ENCODE peak calls at places on chromosomes 2 and 18, in ten cellular contexts. One of them, this sample, is unnamed.

GRCh38 chr18:68275616-68276015 is 439.3 kb downstream of the TMX3 start:
- DNase-seq in upper lobe of left lung: no peak
- DNase-seq in CD8-positive, alpha-beta T cell: no peak
- DNase-seq in AG09319: peak
- DNase-seq in HCT116: no peak
- DNase-seq in pancreas: no peak
- DNase-seq in cardiac muscle cell: peak
- DNase-seq in CD4-positive, alpha-beta T cell: no peak
- DNase-seq in progenitor cell of endocrine pancreas: no peak
- DNase-seq in nephron progenitor cell: no peak
- DNase-seq in this sample: no peak

GRCh38 chr2:128643221-128644065 is 324.8 kb upstream of the HS6ST1 start:
- DNase-seq in upper lobe of left lung: peak
- DNase-seq in CD8-positive, alpha-beta T cell: no peak
- DNase-seq in AG09319: no peak
- DNase-seq in HCT116: no peak
- DNase-seq in pancreas: peak
- DNase-seq in cardiac muscle cell: no peak
- DNase-seq in CD4-positive, alpha-beta T cell: no peak
- DNase-seq in progenitor cell of endocrine pancreas: peak
- DNase-seq in nephron progenitor cell: no peak
- DNase-seq in this sample: no peak

GRCh38 chr2:23107341-23107941 is 277.5 kb upstream of the KLHL29 start:
- DNase-seq in upper lobe of left lung: no peak
- DNase-seq in CD8-positive, alpha-beta T cell: no peak
- DNase-seq in AG09319: no peak
- DNase-seq in HCT116: no peak
- DNase-seq in pancreas: no peak
- DNase-seq in cardiac muscle cell: no peak
- DNase-seq in CD4-positive, alpha-beta T cell: no peak
- DNase-seq in progenitor cell of endocrine pancreas: no peak
- DNase-seq in nephron progenitor cell: no peak
- DNase-seq in this sample: no peak

GRCh38 chr18:77025123-77025522 is 107.5 kb downstream of the MBP start:
- DNase-seq in upper lobe of left lung: no peak
- DNase-seq in CD8-positive, alpha-beta T cell: no peak
- DNase-seq in AG09319: no peak
- DNase-seq in HCT116: no peak
- DNase-seq in pancreas: no peak
- DNase-seq in cardiac muscle cell: no peak
- DNase-seq in CD4-positive, alpha-beta T cell: no peak
- DNase-seq in progenitor cell of endocrine pancreas: no peak
- DNase-seq in nephron progenitor cell: no peak
- DNase-seq in this sample: no peak

GRCh38 chr2:121530210-121530562 is 494 bp upstream of the RNU4ATAC start:
- DNase-seq in upper lobe of left lung: peak
- DNase-seq in CD8-positive, alpha-beta T cell: no peak
- DNase-seq in AG09319: peak
- DNase-seq in HCT116: peak
- DNase-seq in pancreas: peak
- DNase-seq in cardiac muscle cell: peak
- DNase-seq in CD4-positive, alpha-beta T cell: no peak
- DNase-seq in progenitor cell of endocrine pancreas: peak
- DNase-seq in nephron progenitor cell: peak
- DNase-seq in this sample: peak

GRCh38 chr18:58847383-58848071 is 17.1 kb upstream of the ZNF532 start:
- DNase-seq in upper lobe of left lung: peak
- DNase-seq in CD8-positive, alpha-beta T cell: no peak
- DNase-seq in AG09319: no peak
- DNase-seq in HCT116: no peak
- DNase-seq in pancreas: peak
- DNase-seq in cardiac muscle cell: no peak
- DNase-seq in CD4-positive, alpha-beta T cell: no peak
- DNase-seq in progenitor cell of endocrine pancreas: no peak
- DNase-seq in nephron progenitor cell: peak
- DNase-seq in this sample: no peak

GRCh38 chr18:2932247-2933181 is 80.4 kb downstream of the LPIN2 start:
- DNase-seq in upper lobe of left lung: no peak
- DNase-seq in CD8-positive, alpha-beta T cell: peak
- DNase-seq in AG09319: peak
- DNase-seq in HCT116: peak
- DNase-seq in pancreas: no peak
- DNase-seq in cardiac muscle cell: peak
- DNase-seq in CD4-positive, alpha-beta T cell: no peak
- DNase-seq in progenitor cell of endocrine pancreas: no peak
- DNase-seq in nephron progenitor cell: peak
- DNase-seq in this sample: peak

GRCh38 chr18:51643483-51643882 is 446.0 kb upstream of the MEX3C start:
- DNase-seq in upper lobe of left lung: no peak
- DNase-seq in CD8-positive, alpha-beta T cell: no peak
- DNase-seq in AG09319: no peak
- DNase-seq in HCT116: no peak
- DNase-seq in pancreas: no peak
- DNase-seq in cardiac muscle cell: no peak
- DNase-seq in CD4-positive, alpha-beta T cell: no peak
- DNase-seq in progenitor cell of endocrine pancreas: no peak
- DNase-seq in nephron progenitor cell: no peak
- DNase-seq in this sample: no peak

GRCh38 chr2:32663864-32664263 is 36.0 kb downstream of the TTC27 start:
- DNase-seq in upper lobe of left lung: no peak
- DNase-seq in CD8-positive, alpha-beta T cell: no peak
- DNase-seq in AG09319: no peak
- DNase-seq in HCT116: no peak
- DNase-seq in pancreas: no peak
- DNase-seq in cardiac muscle cell: peak
- DNase-seq in CD4-positive, alpha-beta T cell: no peak
- DNase-seq in progenitor cell of endocrine pancreas: no peak
- DNase-seq in nephron progenitor cell: no peak
- DNase-seq in this sample: no peak

DNA sequence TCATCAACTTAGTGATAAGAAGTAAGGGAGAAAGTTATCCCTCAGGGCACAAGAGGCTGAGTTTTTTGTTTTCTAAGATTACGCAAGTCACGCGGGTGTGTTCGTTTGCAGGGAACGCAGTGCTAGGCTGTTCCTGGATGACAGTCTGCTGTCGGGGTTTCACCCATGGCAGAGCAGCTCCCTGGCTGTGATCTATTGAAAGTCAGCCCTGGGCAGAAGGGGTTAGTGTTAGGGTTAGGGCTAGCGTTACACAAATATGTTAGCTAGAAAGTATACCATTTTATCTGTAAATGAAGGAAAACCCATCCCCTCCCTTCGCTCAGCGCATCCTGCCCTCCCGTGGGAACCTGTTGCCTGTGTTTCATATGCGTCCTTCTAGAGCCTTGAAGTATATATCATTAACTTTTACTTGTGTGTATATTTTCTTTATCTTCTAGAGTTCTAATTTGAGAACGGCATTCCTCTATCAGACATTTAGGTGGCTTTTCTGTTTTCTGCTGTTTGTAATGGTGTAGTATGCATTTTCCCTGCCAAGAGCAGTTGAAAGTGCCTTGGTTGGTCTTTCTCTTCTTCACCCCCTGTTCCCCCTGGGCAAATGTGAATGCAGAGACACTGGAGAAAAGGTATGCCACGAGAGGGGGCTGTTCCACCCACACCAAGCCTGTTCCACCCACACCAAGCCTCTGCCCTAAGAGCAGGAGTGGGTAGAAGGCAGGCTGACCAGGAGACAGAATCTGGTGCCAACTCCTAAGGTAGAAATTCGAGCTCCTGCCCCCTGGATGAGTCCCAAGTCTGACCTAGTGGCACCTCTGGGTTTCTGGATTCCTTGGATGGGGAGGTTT is 47.0 kb downstream of the ARMC9 start:
- DNase-seq in upper lobe of left lung: peak
- DNase-seq in CD8-positive, alpha-beta T cell: no peak
- DNase-seq in AG09319: no peak
- DNase-seq in HCT116: no peak
- DNase-seq in pancreas: no peak
- DNase-seq in cardiac muscle cell: peak
- DNase-seq in CD4-positive, alpha-beta T cell: no peak
- DNase-seq in progenitor cell of endocrine pancreas: no peak
- DNase-seq in nephron progenitor cell: no peak
- DNase-seq in this sample: peak
- TF ChIP-seq CTCF in upper lobe of left lung: no peak
- TF ChIP-seq CTCF in CD8-positive, alpha-beta T cell: no peak
- TF ChIP-seq CTCF in AG09319: no peak
- TF ChIP-seq CTCF in HCT116: peak
- TF ChIP-seq CTCF in pancreas: no peak
- TF ChIP-seq CTCF in cardiac muscle cell: peak
- TF ChIP-seq CTCF in CD4-positive, alpha-beta T cell: no peak
- TF ChIP-seq CTCF in progenitor cell of endocrine pancreas: no peak
- TF ChIP-seq CTCF in nephron progenitor cell: no peak
- TF ChIP-seq CTCF in this sample: no peak

GRCh38 chr2:30356061-30356460 is 91.0 kb upstream of the LCLAT1 start:
- DNase-seq in upper lobe of left lung: no peak
- DNase-seq in CD8-positive, alpha-beta T cell: no peak
- DNase-seq in AG09319: no peak
- DNase-seq in HCT116: no peak
- DNase-seq in pancreas: no peak
- DNase-seq in cardiac muscle cell: peak
- DNase-seq in CD4-positive, alpha-beta T cell: no peak
- DNase-seq in progenitor cell of endocrine pancreas: no peak
- DNase-seq in nephron progenitor cell: no peak
- DNase-seq in this sample: no peak

GRCh38 chr2:30358351-30358750 is 88.7 kb upstream of the LCLAT1 start:
- DNase-seq in upper lobe of left lung: no peak
- DNase-seq in CD8-positive, alpha-beta T cell: no peak
- DNase-seq in AG09319: no peak
- DNase-seq in HCT116: no peak
- DNase-seq in pancreas: no peak
- DNase-seq in cardiac muscle cell: no peak
- DNase-seq in CD4-positive, alpha-beta T cell: no peak
- DNase-seq in progenitor cell of endocrine pancreas: no peak
- DNase-seq in nephron progenitor cell: no peak
- DNase-seq in this sample: no peak

GRCh38 chr2:30361751-30362394 is 85.2 kb upstream of the LCLAT1 start:
- DNase-seq in upper lobe of left lung: no peak
- DNase-seq in CD8-positive, alpha-beta T cell: no peak
- DNase-seq in AG09319: no peak
- DNase-seq in HCT116: no peak
- DNase-seq in pancreas: no peak
- DNase-seq in cardiac muscle cell: no peak
- DNase-seq in CD4-positive, alpha-beta T cell: no peak
- DNase-seq in progenitor cell of endocrine pancreas: no peak
- DNase-seq in nephron progenitor cell: no peak
- DNase-seq in this sample: no peak

GRCh38 chr2:30359644-30360167 is 87.3 kb upstream of the LCLAT1 start:
- DNase-seq in upper lobe of left lung: peak
- DNase-seq in CD8-positive, alpha-beta T cell: no peak
- DNase-seq in AG09319: no peak
- DNase-seq in HCT116: no peak
- DNase-seq in pancreas: no peak
- DNase-seq in cardiac muscle cell: peak
- DNase-seq in CD4-positive, alpha-beta T cell: no peak
- DNase-seq in progenitor cell of endocrine pancreas: no peak
- DNase-seq in nephron progenitor cell: no peak
- DNase-seq in this sample: no peak

DNA sequence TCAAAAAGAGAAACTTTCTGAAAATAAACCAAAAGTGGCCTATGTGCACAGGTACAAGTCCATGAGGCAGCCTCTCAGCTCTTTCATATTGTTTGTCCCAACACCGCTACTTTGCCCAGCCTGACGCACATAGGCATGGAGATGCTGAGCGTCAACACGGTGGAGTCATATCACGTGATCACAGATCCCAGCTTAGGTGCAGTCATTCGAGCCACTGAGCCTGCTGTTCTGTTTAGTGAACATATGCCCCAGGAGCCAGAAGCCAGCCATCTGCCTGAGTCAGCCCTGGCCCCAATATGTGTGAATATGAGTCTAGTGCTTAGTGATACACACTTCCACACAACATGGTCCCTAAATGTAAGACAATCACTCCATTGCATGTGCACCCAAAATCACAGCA is 88.2 kb upstream of the LCLAT1 start:
- DNase-seq in upper lobe of left lung: no peak
- DNase-seq in CD8-positive, alpha-beta T cell: no peak
- DNase-seq in AG09319: no peak
- DNase-seq in HCT116: no peak
- DNase-seq in pancreas: no peak
- DNase-seq in cardiac muscle cell: no peak
- DNase-seq in CD4-positive, alpha-beta T cell: no peak
- DNase-seq in progenitor cell of endocrine pancreas: no peak
- DNase-seq in nephron progenitor cell: no peak
- DNase-seq in this sample: no peak
- TF ChIP-seq CTCF in upper lobe of left lung: no peak
- TF ChIP-seq CTCF in CD8-positive, alpha-beta T cell: no peak
- TF ChIP-seq CTCF in AG09319: no peak
- TF ChIP-seq CTCF in HCT116: no peak
- TF ChIP-seq CTCF in pancreas: no peak
- TF ChIP-seq CTCF in cardiac muscle cell: no peak
- TF ChIP-seq CTCF in CD4-positive, alpha-beta T cell: no peak
- TF ChIP-seq CTCF in progenitor cell of endocrine pancreas: no peak
- TF ChIP-seq CTCF in nephron progenitor cell: no peak
- TF ChIP-seq CTCF in this sample: no peak

DNA sequence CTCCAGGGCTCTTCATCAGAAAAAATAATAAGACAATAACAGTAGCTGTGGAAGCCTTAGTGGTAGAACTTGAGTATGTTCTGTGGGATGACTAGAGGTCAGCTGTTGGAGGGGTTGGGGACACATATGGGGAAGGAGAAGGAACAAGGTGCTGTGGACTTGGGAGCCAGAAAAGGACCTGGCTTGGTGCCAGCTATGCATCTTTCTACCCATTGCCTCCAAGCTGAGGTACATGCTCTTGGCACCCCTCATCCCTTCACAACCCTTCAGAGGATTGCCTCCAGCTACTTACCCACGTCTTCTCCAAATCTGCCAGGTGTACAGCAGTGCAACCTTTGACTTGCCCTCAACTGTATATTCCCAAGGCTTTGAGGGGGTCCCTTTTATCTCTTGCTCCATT is 15.3 kb upstream of the EPAS1 start:
- DNase-seq in upper lobe of left lung: no peak
- DNase-seq in CD8-positive, alpha-beta T cell: no peak
- DNase-seq in AG09319: no peak
- DNase-seq in HCT116: no peak
- DNase-seq in pancreas: no peak
- DNase-seq in cardiac muscle cell: no peak
- DNase-seq in CD4-positive, alpha-beta T cell: no peak
- DNase-seq in progenitor cell of endocrine pancreas: no peak
- DNase-seq in nephron progenitor cell: no peak
- DNase-seq in this sample: no peak
- TF ChIP-seq CTCF in upper lobe of left lung: no peak
- TF ChIP-seq CTCF in CD8-positive, alpha-beta T cell: no peak
- TF ChIP-seq CTCF in AG09319: no peak
- TF ChIP-seq CTCF in HCT116: no peak
- TF ChIP-seq CTCF in pancreas: no peak
- TF ChIP-seq CTCF in cardiac muscle cell: no peak
- TF ChIP-seq CTCF in CD4-positive, alpha-beta T cell: no peak
- TF ChIP-seq CTCF in progenitor cell of endocrine pancreas: no peak
- TF ChIP-seq CTCF in nephron progenitor cell: no peak
- TF ChIP-seq CTCF in this sample: no peak

DNA sequence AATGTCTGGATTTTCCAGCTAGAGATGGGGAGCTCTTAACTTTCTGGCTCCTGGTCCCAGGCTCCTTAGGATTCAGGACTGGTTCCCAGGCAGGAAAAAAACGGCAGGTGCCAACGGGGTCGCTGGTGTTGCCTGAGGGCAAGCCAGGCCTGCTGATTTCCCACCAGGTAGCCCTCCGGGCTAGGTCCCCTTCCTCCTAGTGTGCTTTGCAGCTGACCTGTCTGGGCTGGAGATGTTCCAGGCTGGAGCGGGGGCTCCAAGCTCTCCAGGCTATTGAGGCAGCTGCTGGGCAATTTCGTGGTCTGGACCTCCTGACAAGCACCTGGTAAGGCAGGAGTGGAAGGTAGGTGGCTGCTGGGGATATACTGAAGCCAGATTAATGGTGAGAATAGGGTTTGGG is 2.0 kb upstream of the MRPL53 start:
- DNase-seq in upper lobe of left lung: no peak
- DNase-seq in CD8-positive, alpha-beta T cell: no peak
- DNase-seq in AG09319: no peak
- DNase-seq in HCT116: no peak
- DNase-seq in pancreas: no peak
- DNase-seq in cardiac muscle cell: no peak
- DNase-seq in CD4-positive, alpha-beta T cell: no peak
- DNase-seq in progenitor cell of endocrine pancreas: no peak
- DNase-seq in nephron progenitor cell: no peak
- DNase-seq in this sample: no peak
- TF ChIP-seq CTCF in upper lobe of left lung: no peak
- TF ChIP-seq CTCF in CD8-positive, alpha-beta T cell: no peak
- TF ChIP-seq CTCF in AG09319: no peak
- TF ChIP-seq CTCF in HCT116: no peak
- TF ChIP-seq CTCF in pancreas: no peak
- TF ChIP-seq CTCF in cardiac muscle cell: no peak
- TF ChIP-seq CTCF in CD4-positive, alpha-beta T cell: no peak
- TF ChIP-seq CTCF in progenitor cell of endocrine pancreas: no peak
- TF ChIP-seq CTCF in nephron progenitor cell: no peak
- TF ChIP-seq CTCF in this sample: no peak

This sample was measured in NB4.